ENCODE peak calls at places on chromosomes 4 and X, in nine cellular contexts. A, J, V, K, S, O, Z, C and M are unnamed samples.

GRCh38 chrX:15194136-15194535 is 75.7 kb downstream of the ASB9 start:
- DNase-seq in A (no peak), J (no peak), V (no peak), K (no peak), S (no peak), O (peak), Z (no peak), C (no peak), M (no peak)

GRCh38 chrX:69387559-69388487 is 116.3 kb upstream of the NALF2 start:
- DNase-seq in A (peak), J (peak), V (peak), K (no peak), S (peak), O (peak), Z (no peak), C (peak), M (peak)

GRCh38 chr4:4854649-4855292 is 4.7 kb upstream of the MSX1 start:
- DNase-seq in A (no peak), J (no peak), V (peak), K (no peak), S (no peak), O (no peak), Z (no peak), C (no peak), M (no peak)

GRCh38 chr4:11765849-11766453 is 337.3 kb upstream of the HS3ST1 start:
- DNase-seq in A (peak), J (no peak), V (no peak), K (no peak), S (peak), O (peak), Z (no peak), C (peak), M (peak)

GRCh38 chr4:105751718-105752299 is 43.2 kb downstream of the GSTCD start:
- DNase-seq in A (no peak), J (no peak), V (no peak), K (no peak), S (no peak), O (no peak), Z (no peak), C (no peak), M (peak)

GRCh38 chrX:49171752-49172279 is at the start of gene PLP2:
- DNase-seq in A (peak), J (no peak), V (no peak), K (no peak), S (peak), O (peak), Z (no peak), C (peak), M (peak)

GRCh38 chr4:102299708-102300107 is 45.6 kb downstream of the SLC39A8 start:
- DNase-seq in A (peak), J (no peak), V (no peak), K (no peak), S (peak), O (peak), Z (no peak), C (peak), M (peak)

GRCh38 chr4:170017252-170017651 is 8.9 kb downstream of the MFAP3L start:
- DNase-seq in A (no peak), J (no peak), V (no peak), K (no peak), S (no peak), O (no peak), Z (no peak), C (no peak), M (no peak)

GRCh38 chr4:137677851-137678250 is 145.6 kb upstream of the PCDH18 start:
- DNase-seq in A (peak), J (no peak), V (no peak), K (no peak), S (no peak), O (peak), Z (no peak), C (no peak), M (no peak)

GRCh38 chr4:7289619-7290018 is 97.3 kb downstream of the SORCS2 start:
- DNase-seq in A (no peak), J (no peak), V (no peak), K (no peak), S (no peak), O (no peak), Z (no peak), C (no peak), M (no peak)

GRCh38 chr4:98663226-98664006 is 5.0 kb upstream of the TSPAN5 start:
- DNase-seq in A (no peak), J (no peak), V (no peak), K (no peak), S (no peak), O (no peak), Z (no peak), C (peak), M (peak)

GRCh38 chr4:32219306-32220075 is 1499.3 kb downstream of the PCDH7 start:
- DNase-seq in A (peak), J (no peak), V (no peak), K (no peak), S (peak), O (no peak), Z (no peak), C (no peak), M (no peak)

GRCh38 chr4:123477804-123478209 is 81.2 kb downstream of the SPRY1 start:
- DNase-seq in A (peak), J (no peak), V (peak), K (no peak), S (peak), O (peak), Z (no peak), C (no peak), M (no peak)

GRCh38 chrX:21781976-21782375 is 24.1 kb upstream of the SMPX start:
- DNase-seq in A (no peak), J (no peak), V (no peak), K (no peak), S (no peak), O (no peak), Z (no peak), C (no peak), M (no peak)

GRCh38 chrX:20265726-20266681 is 705 bp downstream of the RPS6KA3 start:
- DNase-seq in A (peak), J (no peak), V (peak), K (no peak), S (peak), O (no peak), Z (peak), C (peak), M (peak)

GRCh38 chr4:117817316-117817715 is 217.0 kb upstream of the NDST3 start:
- DNase-seq in A (peak), J (no peak), V (no peak), K (no peak), S (no peak), O (no peak), Z (no peak), C (no peak), M (no peak)

GRCh38 chr4:91758487-91758886 is 545.3 kb upstream of the GRID2 start:
- DNase-seq in A (peak), J (no peak), V (no peak), K (no peak), S (peak), O (no peak), Z (no peak), C (no peak), M (no peak)

GRCh38 chrX:115948018-115948923 is 222.3 kb upstream of the AGTR2 start:
- DNase-seq in A (no peak), J (no peak), V (no peak), K (no peak), S (no peak), O (no peak), Z (no peak), C (no peak), M (no peak)

GRCh38 chr4:56118055-56118454 is 169.3 kb downstream of the CEP135 start:
- DNase-seq in A (no peak), J (no peak), V (no peak), K (no peak), S (no peak), O (no peak), Z (no peak), C (no peak), M (no peak)

GRCh38 chr4:184472540-184473264 is 1.6 kb downstream of the IRF2 start:
- DNase-seq in A (peak), J (no peak), V (peak), K (peak), S (peak), O (peak), Z (peak), C (peak), M (peak)

GRCh38 chr4:168264903-168265302 is 53.6 kb downstream of the DDX60 start:
- DNase-seq in A (no peak), J (no peak), V (no peak), K (no peak), S (no peak), O (no peak), Z (no peak), C (no peak), M (no peak)

GRCh38 chr4:83153312-83153915 is 38.9 kb upstream of the PLAC8 start:
- DNase-seq in A (no peak), J (no peak), V (no peak), K (no peak), S (peak), O (no peak), Z (no peak), C (no peak), M (no peak)

GRCh38 chr4:184451726-184452125 is 22.6 kb downstream of the IRF2 start:
- DNase-seq in A (no peak), J (no peak), V (no peak), K (no peak), S (no peak), O (no peak), Z (peak), C (no peak), M (no peak)

GRCh38 chr4:85681194-85681803 is 206.3 kb downstream of the ARHGAP24 start:
- DNase-seq in A (peak), J (peak), V (peak), K (no peak), S (no peak), O (peak), Z (no peak), C (no peak), M (no peak)

GRCh38 chrX:15497865-15498264 is 2.7 kb upstream of the BMX start:
- DNase-seq in A (peak), J (no peak), V (no peak), K (no peak), S (peak), O (peak), Z (no peak), C (peak), M (peak)

GRCh38 chr4:156109943-156110925 is 156.6 kb upstream of the CTSO start:
- DNase-seq in A (peak), J (no peak), V (no peak), K (no peak), S (peak), O (peak), Z (no peak), C (no peak), M (no peak)

GRCh38 chrX:96683997-96684338 is 674 bp upstream of the DIAPH2 start:
- DNase-seq in A (no peak), J (no peak), V (no peak), K (no peak), S (no peak), O (peak), Z (no peak), C (no peak), M (peak)

GRCh38 chrX:21972721-21973120 is 32.2 kb downstream of the SMS start:
- DNase-seq in A (peak), J (peak), V (no peak), K (no peak), S (peak), O (peak), Z (no peak), C (no peak), M (no peak)

GRCh38 chr4:54209617-54210016 is 19.5 kb upstream of the PDGFRA start:
- DNase-seq in A (no peak), J (no peak), V (no peak), K (no peak), S (no peak), O (no peak), Z (no peak), C (no peak), M (no peak)

GRCh38 chr4:78592104-78592783 is 40.7 kb downstream of the ANXA3 start:
- DNase-seq in A (no peak), J (no peak), V (no peak), K (no peak), S (no peak), O (no peak), Z (no peak), C (no peak), M (peak)

GRCh38 chr4:6591781-6592180 is 16.8 kb downstream of the MAN2B2 start:
- DNase-seq in A (no peak), J (no peak), V (no peak), K (no peak), S (no peak), O (no peak), Z (no peak), C (no peak), M (no peak)

GRCh38 chr4:32987111-32987510 is 2266.9 kb downstream of the PCDH7 start:
- DNase-seq in A (no peak), J (no peak), V (no peak), K (no peak), S (no peak), O (no peak), Z (no peak), C (no peak), M (no peak)

GRCh38 chrX:1502241-1502640 is 34.7 kb downstream of the P2RY8 start:
- DNase-seq in A (no peak), J (no peak), V (no peak), K (no peak), S (no peak), O (no peak), Z (no peak), C (peak), M (peak)

GRCh38 chr4:7737752-7738457 is 201.8 kb downstream of the AFAP1 start:
- DNase-seq in A (no peak), J (no peak), V (no peak), K (no peak), S (no peak), O (no peak), Z (no peak), C (no peak), M (no peak)

DNA sequence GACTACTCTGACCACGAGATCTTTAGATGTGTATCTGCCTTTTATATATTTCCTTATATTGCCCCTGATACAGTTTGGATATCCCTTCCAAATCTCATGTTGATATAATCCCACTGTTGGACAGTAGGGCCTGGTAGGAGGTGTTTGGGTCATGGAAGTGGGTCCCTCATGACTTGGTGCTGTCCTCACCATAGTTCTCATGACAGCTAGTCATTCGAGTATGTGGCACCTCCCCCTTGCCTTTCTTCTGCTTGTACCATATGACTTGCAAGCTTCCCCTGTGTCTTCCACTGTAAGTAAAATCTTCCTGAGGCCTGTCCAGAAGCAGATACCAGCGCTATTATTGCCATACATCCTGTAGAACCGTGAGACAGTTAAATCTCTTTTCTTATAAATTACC is 145.3 kb downstream of the ZNF518B start:
- DNase-seq in A (no peak), J (no peak), V (no peak), K (no peak), S (no peak), O (no peak), Z (no peak), C (no peak), M (no peak)
- TF ChIP-seq CTCF in A (no peak), J (no peak), V (no peak), K (no peak), S (no peak), O (no peak), Z (no peak), C (no peak), M (no peak)

DNA sequence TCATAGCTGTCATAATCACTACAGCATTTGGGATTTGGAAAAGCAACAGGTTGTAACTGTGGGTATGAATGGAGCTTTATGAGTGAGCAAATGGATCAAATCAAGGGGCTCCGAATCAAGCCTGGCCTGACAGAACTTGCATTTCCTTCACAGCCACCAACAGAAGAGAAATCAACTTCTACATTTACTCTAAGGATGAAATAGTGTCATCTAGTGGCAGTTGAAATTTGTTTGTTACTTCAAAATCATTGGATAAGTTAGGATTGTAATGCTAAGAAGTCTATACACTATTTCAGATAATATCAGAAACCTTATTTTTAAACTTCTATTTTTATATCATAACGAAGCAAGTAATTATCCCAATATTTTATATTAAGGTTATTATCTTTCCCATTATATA is 10.7 kb upstream of the WDR17 start:
- DNase-seq in A (no peak), J (no peak), V (no peak), K (no peak), S (no peak), O (peak), Z (no peak), C (peak), M (no peak)
- TF ChIP-seq CTCF in A (no peak), J (no peak), V (peak), K (peak), S (no peak), O (peak), Z (no peak), C (peak), M (no peak)

DNA sequence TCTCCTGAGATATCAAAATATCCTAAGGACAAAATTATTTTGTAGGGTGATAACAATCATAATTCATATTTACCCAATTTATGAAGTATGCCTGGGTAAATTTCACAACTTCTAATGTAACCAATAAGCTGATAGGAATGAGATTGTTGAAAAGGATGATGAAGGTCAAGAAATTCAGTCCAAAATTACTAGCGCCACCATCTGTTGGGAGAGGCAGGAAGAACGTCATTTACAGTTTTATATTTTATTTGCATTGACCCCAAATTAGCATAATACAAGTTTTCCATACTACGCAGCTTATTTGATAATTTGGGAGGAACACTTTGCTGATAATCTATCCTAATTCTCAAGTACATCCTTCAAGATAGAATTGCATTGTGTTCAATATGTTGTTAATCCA is 78.7 kb downstream of the ATP8A1 start:
- DNase-seq in A (no peak), J (no peak), V (no peak), K (no peak), S (no peak), O (no peak), Z (no peak), C (no peak), M (no peak)
- TF ChIP-seq CTCF in A (no peak), J (no peak), V (no peak), K (no peak), S (no peak), O (peak), Z (no peak), C (no peak), M (no peak)

GRCh38 chr4:41184009-41184408 is 30.3 kb downstream of the APBB2 start:
- DNase-seq in A (no peak), J (no peak), V (no peak), K (no peak), S (no peak), O (no peak), Z (no peak), C (no peak), M (no peak)
- TF ChIP-seq CTCF in A (no peak), J (no peak), V (no peak), K (no peak), S (no peak), O (no peak), Z (no peak), C (no peak), M (no peak)

GRCh38 chr4:177057191-177057590 is 252.5 kb upstream of the NEIL3 start:
- DNase-seq in A (no peak), J (no peak), V (no peak), K (no peak), S (no peak), O (no peak), Z (no peak), C (no peak), M (no peak)

GRCh38 chr4:177047851-177048174 is 255.1 kb upstream of the VEGFC start:
- DNase-seq in A (peak), J (no peak), V (no peak), K (no peak), S (no peak), O (peak), Z (no peak), C (no peak), M (no peak)

GRCh38 chr4:177052211-177052725 is 257.4 kb upstream of the NEIL3 start:
- DNase-seq in A (no peak), J (no peak), V (no peak), K (no peak), S (no peak), O (no peak), Z (no peak), C (no peak), M (no peak)

GRCh38 chr4:177047070-177047850 is 254.5 kb upstream of the VEGFC start:
- DNase-seq in A (peak), J (peak), V (peak), K (no peak), S (peak), O (peak), Z (no peak), C (peak), M (peak)

GRCh38 chr4:177051473-177052060 is 258.1 kb upstream of the NEIL3 start:
- DNase-seq in A (no peak), J (no peak), V (no peak), K (no peak), S (peak), O (peak), Z (no peak), C (peak), M (peak)
- TF ChIP-seq CTCF in A (peak), J (peak), V (peak), K (no peak), S (peak), O (peak), Z (no peak), C (peak), M (peak)

GRCh38 chrX:87338510-87338909 is 179.1 kb upstream of the KLHL4 start:
- DNase-seq in A (peak), J (no peak), V (no peak), K (no peak), S (peak), O (peak), Z (no peak), C (no peak), M (no peak)
- TF ChIP-seq CTCF in A (no peak), J (no peak), V (peak), K (peak), S (no peak), O (peak), Z (no peak), C (peak), M (no peak)

GRCh38 chr4:144578681-144579080 is 67.3 kb upstream of the HHIP start:
- DNase-seq in A (peak), J (no peak), V (no peak), K (no peak), S (no peak), O (peak), Z (no peak), C (no peak), M (no peak)

GRCh38 chr4:144574004-144574403 is 72.0 kb upstream of the HHIP start:
- DNase-seq in A (no peak), J (no peak), V (no peak), K (no peak), S (peak), O (no peak), Z (no peak), C (no peak), M (no peak)

GRCh38 chr4:144574509-144574908 is 71.4 kb upstream of the HHIP start:
- DNase-seq in A (no peak), J (no peak), V (no peak), K (no peak), S (no peak), O (no peak), Z (no peak), C (no peak), M (no peak)

GRCh38 chr4:144572660-144573059 is 73.3 kb upstream of the HHIP start:
- DNase-seq in A (no peak), J (no peak), V (no peak), K (no peak), S (no peak), O (no peak), Z (no peak), C (no peak), M (no peak)

GRCh38 chr4:144575181-144575580 is 70.8 kb upstream of the HHIP start:
- DNase-seq in A (no peak), J (no peak), V (no peak), K (no peak), S (peak), O (peak), Z (no peak), C (no peak), M (no peak)
- TF ChIP-seq CTCF in A (no peak), J (no peak), V (no peak), K (no peak), S (peak), O (peak), Z (no peak), C (peak), M (no peak)